ENCODE peak calls at places on chromosomes 2 and 18, in six cellular contexts. R is cardiac muscle cell, N is IMR-90, X is spleen, E is K562, T is HCT116. A is an unnamed sample.

GRCh38 chr2:66024396-66024795 is 410.5 kb upstream of the MEIS1 start:
- DNase-seq in R (no peak), N (no peak), X (no peak), E (no peak), T (no peak), A (peak; percentile 10)

GRCh38 chr18:77807650-77808049 is 558.0 kb downstream of the GALR1 start:
- DNase-seq in R (no peak), N (no peak), X (no peak), E (no peak), T (no peak), A (no peak)

GRCh38 chr2:229930656-229931055 is 8.4 kb downstream of the FBXO36 start:
- DNase-seq in R (no peak), N (no peak), X (no peak), E (no peak), T (no peak), A (no peak)

GRCh38 chr2:221612171-221612570 is 40.1 kb upstream of the EPHA4 start:
- DNase-seq in R (no peak), N (no peak), X (no peak), E (no peak), T (no peak), A (no peak)

GRCh38 chr2:9658972-9659371 is 28.2 kb upstream of the YWHAQ start:
- DNase-seq in R (no peak), N (peak; percentile 64), X (no peak), E (no peak), T (no peak), A (no peak)

GRCh38 chr2:16240459-16240858 is 300.1 kb downstream of the MYCN start:
- DNase-seq in R (peak; percentile 37), N (no peak), X (no peak), E (no peak), T (no peak), A (no peak)

GRCh38 chr18:35239314-35239713 is 1.5 kb upstream of the ZNF397 start:
- DNase-seq in R (no peak), N (no peak), X (no peak), E (peak; percentile 21), T (no peak), A (no peak)

GRCh38 chr18:26549486-26550435 is 1.4 kb upstream of the KCTD1 start:
- DNase-seq in R (peak; percentile 64), N (peak; percentile 38), X (peak; percentile 73), E (no peak), T (peak; percentile 53), A (peak; percentile 42)

GRCh38 chr2:113858764-113859163 is 31.1 kb upstream of the ACTR3 start:
- DNase-seq in R (no peak), N (peak; percentile 95), X (no peak), E (peak; percentile 54), T (no peak), A (no peak)

GRCh38 chr18:77765468-77765867 is 515.8 kb downstream of the GALR1 start:
- DNase-seq in R (peak; percentile 63), N (no peak), X (no peak), E (peak; percentile 19), T (no peak), A (no peak)

GRCh38 chr2:96580771-96581170 is 44.2 kb downstream of the ARID5A start:
- DNase-seq in R (peak; percentile 13), N (no peak), X (no peak), E (peak; percentile 41), T (peak; percentile 16), A (peak; percentile 60)

GRCh38 chr2:41381701-41382100 is 666.1 kb upstream of the PKDCC start:
- DNase-seq in R (no peak), N (no peak), X (no peak), E (no peak), T (no peak), A (no peak)

GRCh38 chr18:54671291-54671881 is 80.3 kb downstream of the DYNAP start:
- DNase-seq in R (peak; percentile 59), N (peak; percentile 42), X (no peak), E (peak; percentile 16), T (peak; percentile 24), A (no peak)

GRCh38 chr2:196365923-196366322 is 194.5 kb upstream of the STK17B start:
- DNase-seq in R (no peak), N (no peak), X (no peak), E (peak; percentile 29), T (no peak), A (no peak)

GRCh38 chr18:27136208-27136535 is 48.9 kb downstream of the CHST9 start:
- DNase-seq in R (no peak), N (no peak), X (no peak), E (no peak), T (no peak), A (peak; percentile 68)

GRCh38 chr2:109242654-109243331 is 113.8 kb downstream of the SH3RF3 start:
- DNase-seq in R (no peak), N (peak; percentile 94), X (no peak), E (no peak), T (no peak), A (no peak)

GRCh38 chr2:158733430-158733755 is 61.7 kb upstream of the DAPL1 start:
- DNase-seq in R (no peak), N (no peak), X (no peak), E (no peak), T (no peak), A (no peak)

GRCh38 chr18:2889761-2890192 is 43.0 kb downstream of the EMILIN2 start:
- DNase-seq in R (no peak), N (peak; percentile 9), X (no peak), E (no peak), T (no peak), A (no peak)

GRCh38 chr2:72539145-72539552 is 286.7 kb downstream of the EXOC6B start:
- DNase-seq in R (no peak), N (peak; percentile 53), X (no peak), E (no peak), T (no peak), A (no peak)

GRCh38 chr2:63186331-63186730 is 135.7 kb downstream of the OTX1 start:
- DNase-seq in R (no peak), N (no peak), X (no peak), E (no peak), T (no peak), A (no peak)

GRCh38 chr2:181372656-181373055 is 84.5 kb upstream of the ITGA4 start:
- DNase-seq in R (no peak), N (no peak), X (no peak), E (no peak), T (no peak), A (no peak)

GRCh38 chr2:85770786-85771409 is 17.1 kb downstream of the ATOH8 start:
- DNase-seq in R (no peak), N (no peak), X (no peak), E (no peak), T (no peak), A (no peak)
- H3K4me1 ChIP-seq in R (peaks cover 66% of the 10 kb centered on the region), N (peaks cover 46% of the 10 kb centered on the region), X (peaks cover 80% of the 10 kb centered on the region), E (peaks cover 7% of the 10 kb centered on the region), T (peaks cover 56% of the 10 kb centered on the region), A (no peaks in the 10 kb centered on the region)

DNA sequence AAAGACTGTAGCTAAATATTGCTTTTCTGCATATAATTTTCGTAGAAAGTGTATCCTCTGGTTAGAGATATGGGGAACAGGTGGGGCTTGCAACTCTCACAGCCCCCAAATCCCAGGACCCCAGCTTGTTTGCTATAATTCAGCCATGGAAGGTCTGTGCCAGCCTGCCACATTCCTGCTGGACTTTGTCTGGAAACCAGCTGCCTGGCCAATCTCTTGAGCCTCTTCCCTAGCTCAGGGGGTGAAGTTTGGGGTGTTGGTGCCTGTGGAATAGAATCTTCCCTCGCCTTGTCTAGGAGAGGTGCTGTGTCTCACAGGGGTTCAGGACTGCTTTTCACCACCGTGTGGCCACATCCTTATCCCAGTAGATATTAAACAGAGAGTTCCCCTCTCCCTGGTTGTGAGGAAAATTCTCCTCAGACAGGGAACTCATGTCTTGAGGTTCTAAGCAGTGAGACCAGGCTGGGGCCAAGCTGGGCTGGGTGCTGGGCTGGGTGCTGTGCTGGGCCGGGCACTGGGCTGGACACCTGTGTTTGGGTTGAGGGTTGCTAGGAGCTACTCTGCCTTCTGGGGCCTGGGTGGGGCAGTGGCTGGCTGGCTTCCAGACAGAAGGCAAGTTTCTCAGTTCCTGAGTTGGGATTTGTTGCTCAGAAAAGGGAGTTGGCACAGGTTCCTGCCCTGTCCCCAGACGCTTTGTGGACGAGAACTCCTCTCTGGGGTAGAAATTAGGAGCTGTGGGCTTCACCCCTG is 12.3 kb downstream of the TOGARAM2 start:
- DNase-seq in R (no peak), N (no peak), X (no peak), E (no peak), T (no peak), A (no peak)
- TF ChIP-seq CTCF in R (no peak), N (no peak), X (no peak), E (no peak), T (no peak), A (no peak)

DNA sequence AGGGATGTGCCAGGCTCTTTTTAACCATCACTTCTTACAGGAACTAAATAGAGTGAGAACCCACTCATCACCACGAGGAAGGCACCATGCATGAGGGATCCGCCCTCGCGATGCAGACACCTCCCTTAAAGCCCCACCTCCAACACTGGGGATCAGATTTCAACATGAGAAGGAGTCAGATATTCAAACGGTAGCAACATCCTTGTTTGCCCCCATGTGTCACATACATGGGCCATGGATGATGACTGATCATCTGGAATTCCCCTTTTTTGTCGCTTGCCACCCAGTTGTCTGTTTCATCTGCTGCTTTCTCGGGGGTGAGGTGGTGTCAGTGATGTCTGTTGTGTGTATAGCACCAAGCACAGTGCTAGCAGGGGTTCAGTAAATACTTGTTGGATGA is 57.9 kb downstream of the NCK2 start:
- DNase-seq in R (no peak), N (no peak), X (peak; percentile 87), E (no peak), T (no peak), A (no peak)
- H3K4me1 ChIP-seq in R (no peaks in the 10 kb centered on the region), N (peaks cover 6% of the 10 kb centered on the region), X (peaks cover 95% of the 10 kb centered on the region), E (peaks cover 9% of the 10 kb centered on the region), T (no peaks in the 10 kb centered on the region), A (peaks cover 41% of the 10 kb centered on the region)

GRCh38 chr2:146523218-146523617 is 1321.6 kb upstream of the ACVR2A start:
- DNase-seq in R (peak; percentile 9), N (peak; percentile 9), X (no peak), E (no peak), T (no peak), A (no peak)
- TF ChIP-seq CTCF in R (peak; percentile 22), N (peak; percentile 39), X (no peak), E (peak; percentile 25), T (no peak), A (no peak)

DNA sequence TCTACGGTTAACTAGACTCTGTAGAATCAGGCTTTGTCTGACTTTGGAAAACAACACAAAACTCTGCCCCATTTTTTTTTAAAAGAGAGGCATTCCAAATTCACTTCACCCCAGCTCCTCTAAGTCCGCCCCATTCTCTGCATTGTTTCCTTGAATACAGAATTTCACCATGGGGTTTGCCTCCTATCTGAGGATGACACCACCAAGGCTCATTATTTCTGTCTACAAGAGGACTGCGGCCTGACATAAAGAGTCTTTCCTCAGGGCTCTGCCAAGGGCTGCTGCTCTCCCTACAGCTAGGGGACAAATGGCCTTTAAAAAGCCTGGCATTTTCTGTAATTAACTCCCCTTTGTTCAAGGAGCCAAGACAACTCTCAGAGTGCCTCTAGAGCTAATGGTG is 4.6 kb downstream of the CHST10 start:
- DNase-seq in R (no peak), N (no peak), X (no peak), E (no peak), T (no peak), A (no peak)
- H3K4me1 ChIP-seq in R (peaks cover 26% of the 10 kb centered on the region), N (no peaks in the 10 kb centered on the region), X (peaks cover 15% of the 10 kb centered on the region), E (peaks cover 13% of the 10 kb centered on the region), T (no peaks in the 10 kb centered on the region), A (no peaks in the 10 kb centered on the region)

GRCh38 chr2:128260239-128261138 is 58.2 kb downstream of the HS6ST1 start:
- DNase-seq in R (no peak), N (peak; percentile 81), X (no peak), E (no peak), T (peak; percentile 4), A (no peak)
- TF ChIP-seq CTCF in R (peak; percentile 39), N (no peak), X (no peak), E (no peak), T (no peak), A (no peak)

GRCh38 chr2:182951948-182952663 is 85.7 kb upstream of the FRZB start:
- DNase-seq in R (no peak), N (no peak), X (no peak), E (no peak), T (no peak), A (no peak)
- H3K4me1 ChIP-seq in R (peaks cover 23% of the 10 kb centered on the region), N (peaks cover 2% of the 10 kb centered on the region), X (no peaks in the 10 kb centered on the region), E (peaks cover 4% of the 10 kb centered on the region), T (peaks cover 5% of the 10 kb centered on the region), A (no peaks in the 10 kb centered on the region)